ENCODE peak calls at places on chromosomes 3 and 15, in nine cellular contexts. D, G, B, M, F, I, W, E and J are unnamed samples.

GRCh38 chr3:73719877-73720276 is 95.1 kb upstream of the PDZRN3 start:
- DNase-seq in W (no peak), G (peak), F (no peak), D (no peak), E (no peak), I (no peak), M (no peak), B (no peak), J (no peak)

GRCh38 chr3:5084224-5084623 is 37.9 kb upstream of the ARL8B start:
- DNase-seq in E (no peak), I (no peak), D (peak), G (no peak), M (no peak), F (no peak), W (no peak), B (no peak), J (no peak)

GRCh38 chr15:73631915-73632669 is 1.1 kb downstream of the NPTN start:
- DNase-seq in W (no peak), G (peak), D (no peak), B (no peak), F (peak), M (no peak), E (peak), I (no peak), J (no peak)

GRCh38 chr3:134250717-134251220 is at the start of gene RYK:
- DNase-seq in B (peak), G (peak), I (peak), W (peak), F (peak), M (peak), D (peak), E (peak), J (peak)

GRCh38 chr3:124478834-124479233 is 251.4 kb upstream of the UMPS start:
- DNase-seq in I (no peak), F (no peak), M (no peak), E (no peak), G (no peak), B (no peak), W (no peak), D (no peak), J (no peak)

GRCh38 chr3:112745567-112746248 is 101.0 kb downstream of the CD200R1L start:
- DNase-seq in W (no peak), E (no peak), G (no peak), D (no peak), F (no peak), I (no peak), B (no peak), M (no peak), J (no peak)

GRCh38 chr15:38687340-38687739 is 122.7 kb upstream of the RASGRP1 start:
- DNase-seq in W (no peak), B (no peak), E (no peak), F (no peak), M (no peak), G (no peak), I (no peak), D (no peak), J (no peak)

GRCh38 chr3:129688310-129688895 is 81.9 kb upstream of the PLXND1 start:
- DNase-seq in W (no peak), D (no peak), I (peak), G (peak), M (no peak), E (peak), B (peak), F (peak), J (peak)

GRCh38 chr3:7095116-7095515 is 234.2 kb downstream of the GRM7 start:
- DNase-seq in D (no peak), M (no peak), G (no peak), F (no peak), I (no peak), E (no peak), W (no peak), B (no peak), J (no peak)

GRCh38 chr3:108437439-108437838 is 73.0 kb downstream of the MYH15 start:
- DNase-seq in D (no peak), F (no peak), I (peak), M (no peak), E (no peak), W (no peak), G (peak), B (no peak), J (no peak)

GRCh38 chr3:115658337-115659181 is 35.2 kb downstream of the GAP43 start:
- DNase-seq in M (peak), I (peak), B (peak), E (peak), D (peak), G (peak), F (peak), W (peak), J (peak)

GRCh38 chr15:68154923-68155559 is 50.1 kb downstream of the CALML4 start:
- DNase-seq in M (no peak), I (peak), D (no peak), W (peak), F (peak), E (peak), G (peak), B (peak), J (no peak)

GRCh38 chr3:94249491-94250079 is 186.7 kb downstream of the NSUN3 start:
- DNase-seq in D (peak), B (peak), M (peak), I (peak), E (peak), W (peak), F (peak), G (peak), J (peak)

GRCh38 chr15:83200162-83200561 is 7.5 kb downstream of the HDGFL3 start:
- DNase-seq in E (no peak), W (no peak), I (no peak), M (no peak), G (no peak), D (no peak), F (no peak), B (no peak), J (no peak)

GRCh38 chr3:171936231-171936841 is 93.2 kb downstream of the TMEM212 start:
- DNase-seq in B (no peak), G (no peak), D (no peak), E (no peak), F (no peak), M (peak), W (no peak), I (no peak), J (no peak)

GRCh38 chr15:42511010-42511396 is 15.6 kb downstream of the SNAP23 start:
- DNase-seq in I (no peak), F (no peak), W (no peak), B (no peak), M (no peak), G (no peak), D (no peak), E (no peak), J (no peak)

GRCh38 chr15:70101459-70102113 is 3.9 kb upstream of the TLE3 start:
- DNase-seq in F (peak), B (peak), I (peak), D (no peak), G (peak), W (peak), M (no peak), E (peak), J (peak)

GRCh38 chr3:175702956-175703355 is 843.8 kb downstream of the NAALADL2 start:
- DNase-seq in W (no peak), M (no peak), D (no peak), E (no peak), F (no peak), G (no peak), B (no peak), I (no peak), J (no peak)

GRCh38 chr3:41131224-41131623 is 68.1 kb upstream of the CTNNB1 start:
- DNase-seq in I (no peak), E (peak), D (no peak), F (no peak), B (no peak), W (no peak), G (no peak), M (no peak), J (no peak)

GRCh38 chr3:194446172-194446571 is 40.6 kb downstream of the ATP13A3 start:
- DNase-seq in F (no peak), G (no peak), D (no peak), B (no peak), E (no peak), I (no peak), W (no peak), M (no peak), J (no peak)

GRCh38 chr3:38128303-38128655 is 8.6 kb downstream of the ACAA1 start:
- DNase-seq in B (no peak), F (no peak), W (no peak), G (no peak), M (no peak), E (no peak), I (peak), D (no peak), J (no peak)

GRCh38 chr3:143526016-143526540 is 322.2 kb downstream of the SLC9A9 start:
- DNase-seq in W (no peak), I (no peak), E (no peak), B (no peak), G (no peak), D (no peak), M (no peak), F (no peak), J (no peak)

DNA sequence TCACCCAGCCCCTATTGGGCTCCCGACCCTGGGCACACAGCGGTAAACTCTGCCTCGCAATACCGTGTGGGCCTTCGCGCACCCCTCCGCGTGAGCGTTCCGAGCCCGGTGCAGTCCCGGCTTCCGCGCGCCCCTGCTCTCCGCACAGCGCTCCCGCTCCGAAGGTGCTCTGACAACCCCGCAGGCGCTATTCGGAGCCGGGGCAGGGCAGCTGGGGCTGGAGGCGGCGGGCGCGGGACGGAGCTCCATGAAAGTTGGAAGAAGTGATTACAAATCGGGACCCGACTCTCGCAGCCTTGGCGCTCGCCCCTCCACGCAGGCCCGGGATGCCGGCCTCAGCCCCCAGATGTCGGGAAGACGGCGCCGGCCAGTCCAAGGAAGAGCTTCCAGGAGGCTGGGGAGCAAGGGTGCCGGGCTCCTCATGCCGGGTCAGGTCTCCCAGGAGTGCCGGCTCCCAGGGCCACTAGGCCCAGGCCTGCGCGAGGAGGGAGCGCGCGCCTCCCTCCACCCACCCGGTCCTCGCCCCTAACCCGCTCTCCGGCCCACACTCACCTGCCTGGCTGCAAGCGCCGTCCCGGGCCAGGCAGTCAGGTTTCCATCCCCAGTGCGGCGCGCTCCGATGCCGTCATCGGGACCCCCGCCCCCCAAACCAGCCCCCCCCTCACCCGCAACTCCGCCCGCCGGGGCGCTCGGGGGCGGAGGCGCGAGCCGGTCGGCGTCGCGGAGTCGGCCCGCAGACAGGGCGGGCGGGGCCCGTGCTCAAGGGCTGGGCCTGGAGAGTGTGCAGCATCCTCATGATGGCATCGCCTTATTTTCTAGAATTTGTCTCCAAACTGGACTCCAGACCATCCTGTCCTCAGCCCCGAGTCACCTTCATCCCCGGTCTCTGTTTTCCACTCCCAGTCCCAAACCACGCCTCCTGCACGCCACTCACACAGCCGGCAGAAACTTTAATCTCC is at the start of gene KIF7:
- DNase-seq in G (no peak), B (peak), F (peak), M (no peak), D (no peak), I (peak), W (no peak), E (peak), J (no peak)
- TF ChIP-seq POLR2AphosphoS5 in G (no peak), B (peak), F (peak), M (no peak), D (peak), I (no peak), W (no peak), E (peak), J (no peak)

GRCh38 chr3:31980530-31981205 is 394 bp downstream of the OSBPL10 start:
- DNase-seq in D (peak), B (peak), G (peak), E (peak), I (peak), M (peak), F (peak), W (peak), J (peak)

GRCh38 chr3:31979006-31979697 is 1.9 kb downstream of the OSBPL10 start:
- DNase-seq in D (no peak), G (no peak), W (no peak), M (no peak), I (no peak), E (no peak), F (no peak), B (no peak), J (no peak)

GRCh38 chr3:31984321-31984720 is 2.8 kb downstream of the ZNF860 start:
- DNase-seq in D (no peak), W (no peak), F (no peak), E (no peak), G (no peak), I (no peak), B (no peak), M (no peak), J (no peak)

GRCh38 chr3:31978553-31978952 is 2.5 kb downstream of the OSBPL10 start:
- DNase-seq in E (no peak), B (no peak), M (no peak), G (no peak), W (no peak), D (no peak), F (no peak), I (no peak), J (no peak)

DNA sequence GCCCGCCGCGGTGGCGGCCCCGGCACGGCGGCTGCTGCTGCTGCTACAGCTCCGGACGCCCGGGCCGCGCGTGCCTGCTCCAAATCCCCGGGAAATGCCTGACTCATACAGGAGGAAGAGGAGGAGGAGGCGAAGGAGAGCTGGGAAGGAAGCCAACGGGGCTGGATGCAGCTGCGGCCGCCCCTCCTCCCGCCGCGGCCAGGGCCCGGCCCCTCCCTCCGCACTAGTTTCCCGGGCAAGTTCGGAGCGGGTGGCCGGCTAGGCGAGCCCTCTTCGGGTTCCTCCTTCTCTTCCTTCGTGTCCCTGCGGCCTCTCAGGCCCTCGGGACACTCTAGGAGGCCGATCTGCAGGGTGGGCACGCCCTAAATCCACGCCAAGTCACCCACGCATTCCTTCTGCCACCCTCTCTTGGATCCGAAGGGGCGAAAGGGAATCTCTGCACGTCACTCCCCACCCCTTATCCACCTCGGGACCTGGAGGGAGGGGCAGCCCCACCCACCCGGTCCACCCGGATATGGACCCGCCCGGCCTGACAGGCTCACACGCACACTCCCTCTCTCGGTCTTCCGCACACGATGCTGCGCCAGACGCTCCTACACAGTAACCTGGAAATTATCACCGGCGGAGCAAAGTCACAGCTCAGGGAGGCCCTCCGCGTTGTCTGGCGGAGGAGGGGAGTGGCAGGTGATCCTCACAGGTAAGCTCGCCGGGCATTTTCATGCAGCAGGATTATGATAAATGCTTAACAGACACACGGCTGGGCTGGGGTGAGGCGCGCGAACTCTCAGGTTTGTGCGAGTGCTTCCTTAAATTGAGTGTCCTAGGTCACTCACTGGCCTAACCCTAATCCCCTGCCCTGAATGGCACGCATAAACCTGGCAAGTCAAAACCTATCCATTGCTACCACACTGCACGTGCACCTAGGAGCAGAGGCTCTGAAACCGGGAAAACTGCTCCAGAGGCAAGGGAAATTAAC is at the start of the genes OSBPL10 and ZNF860:
- DNase-seq in F (peak), E (peak), I (peak), D (peak), G (peak), W (peak), M (peak), B (peak), J (peak)
- H3K27ac ChIP-seq in F (no peak), E (peak), I (peak), D (peak), G (peak), W (peak), M (no peak), B (peak), J (peak)

GRCh38 chr3:127720161-127720823 is 47.5 kb downstream of the ABTB1 start:
- DNase-seq in W (no peak), F (no peak), G (no peak), D (peak), E (no peak), B (no peak), I (no peak), M (no peak), J (no peak)

GRCh38 chr3:127722104-127722784 is 49.5 kb downstream of the ABTB1 start:
- DNase-seq in W (no peak), E (peak), D (peak), B (no peak), I (no peak), M (no peak), G (no peak), F (no peak), J (no peak)

GRCh38 chr3:127720985-127721384 is 48.2 kb downstream of the ABTB1 start:
- DNase-seq in W (no peak), I (no peak), M (no peak), E (no peak), G (no peak), B (no peak), F (no peak), D (peak), J (no peak)

GRCh38 chr3:127721536-127721935 is 48.8 kb downstream of the ABTB1 start:
- DNase-seq in G (no peak), M (no peak), F (no peak), E (no peak), I (no peak), W (no peak), B (no peak), D (peak), J (no peak)

GRCh38 chr3:127722928-127723603 is 50.3 kb downstream of the ABTB1 start:
- DNase-seq in E (no peak), M (no peak), F (peak), D (peak), B (no peak), I (no peak), W (no peak), G (no peak), J (no peak)
- TF ChIP-seq POLR2AphosphoS5 in E (no peak), M (no peak), F (no peak), D (no peak), B (no peak), I (no peak), W (no peak), G (no peak), J (no peak)

GRCh38 chr15:34893967-34894366 is 75.6 kb downstream of the AQR start:
- DNase-seq in I (no peak), G (no peak), F (no peak), M (no peak), E (no peak), B (no peak), W (no peak), D (no peak), J (no peak)
- H3K27ac ChIP-seq in I (no peak), G (no peak), F (no peak), M (no peak), E (no peak), B (no peak), W (no peak), D (no peak), J (no peak)